ENCODE peak calls at places on chromosomes 2 and 18, in five cellular contexts. One of them, this sample, is unnamed. For H3K36me3, the result is how much of the 10 kb centered on the place peaks cover.

GRCh38 chr2:213004197-213004821 is 147.1 kb downstream of the IKZF2 start:
- DNase-seq in CD8-positive, alpha-beta memory T cell: no peak
- DNase-seq in astrocyte: no peak
- DNase-seq in SJSA1: no peak
- DNase-seq in CD8-positive, alpha-beta T cell: no peak
- DNase-seq in this sample: no peak

GRCh38 chr2:1972428-1972827 is 228.1 kb upstream of the PXDN start:
- DNase-seq in CD8-positive, alpha-beta memory T cell: no peak
- DNase-seq in astrocyte: peak
- DNase-seq in SJSA1: no peak
- DNase-seq in CD8-positive, alpha-beta T cell: no peak
- DNase-seq in this sample: no peak

GRCh38 chr2:84257871-84258270 is 201.2 kb downstream of the SUCLG1 start:
- DNase-seq in CD8-positive, alpha-beta memory T cell: no peak
- DNase-seq in astrocyte: no peak
- DNase-seq in SJSA1: no peak
- DNase-seq in CD8-positive, alpha-beta T cell: no peak
- DNase-seq in this sample: no peak

GRCh38 chr2:70626254-70626990 is 72.8 kb upstream of the TGFA start:
- DNase-seq in CD8-positive, alpha-beta memory T cell: no peak
- DNase-seq in astrocyte: no peak
- DNase-seq in SJSA1: no peak
- DNase-seq in CD8-positive, alpha-beta T cell: no peak
- DNase-seq in this sample: no peak

GRCh38 chr2:48529676-48530032 is 300 bp upstream of the STON1 start:
- DNase-seq in CD8-positive, alpha-beta memory T cell: no peak
- DNase-seq in astrocyte: no peak
- DNase-seq in SJSA1: no peak
- DNase-seq in CD8-positive, alpha-beta T cell: no peak
- DNase-seq in this sample: no peak

GRCh38 chr2:98175811-98176210 is 88.8 kb downstream of the VWA3B start:
- DNase-seq in CD8-positive, alpha-beta memory T cell: no peak
- DNase-seq in astrocyte: no peak
- DNase-seq in SJSA1: no peak
- DNase-seq in CD8-positive, alpha-beta T cell: no peak
- DNase-seq in this sample: no peak

GRCh38 chr2:26238301-26238958 is 6.0 kb downstream of the HADHA start:
- DNase-seq in CD8-positive, alpha-beta memory T cell: no peak
- DNase-seq in astrocyte: no peak
- DNase-seq in SJSA1: no peak
- DNase-seq in CD8-positive, alpha-beta T cell: no peak
- DNase-seq in this sample: peak

GRCh38 chr2:105102963-105103421 is 65.1 kb downstream of the MRPS9 start:
- DNase-seq in CD8-positive, alpha-beta memory T cell: no peak
- DNase-seq in astrocyte: peak
- DNase-seq in SJSA1: peak
- DNase-seq in CD8-positive, alpha-beta T cell: no peak
- DNase-seq in this sample: peak

GRCh38 chr18:78978336-78979057 is 1.1 kb upstream of the SALL3 start:
- DNase-seq in CD8-positive, alpha-beta memory T cell: no peak
- DNase-seq in astrocyte: no peak
- DNase-seq in SJSA1: no peak
- DNase-seq in CD8-positive, alpha-beta T cell: no peak
- DNase-seq in this sample: no peak

GRCh38 chr2:172647439-172647838 is 88.2 kb upstream of the RAPGEF4 start:
- DNase-seq in CD8-positive, alpha-beta memory T cell: no peak
- DNase-seq in astrocyte: peak
- DNase-seq in SJSA1: no peak
- DNase-seq in CD8-positive, alpha-beta T cell: no peak
- DNase-seq in this sample: no peak

GRCh38 chr2:128425731-128426620 is 107.3 kb upstream of the HS6ST1 start:
- DNase-seq in CD8-positive, alpha-beta memory T cell: no peak
- DNase-seq in astrocyte: peak
- DNase-seq in SJSA1: peak
- DNase-seq in CD8-positive, alpha-beta T cell: no peak
- DNase-seq in this sample: no peak

GRCh38 chr2:204282081-204282480 is 263.2 kb upstream of the PARD3B start:
- DNase-seq in CD8-positive, alpha-beta memory T cell: no peak
- DNase-seq in astrocyte: no peak
- DNase-seq in SJSA1: no peak
- DNase-seq in CD8-positive, alpha-beta T cell: no peak
- DNase-seq in this sample: no peak

GRCh38 chr18:57301573-57302230 is 50.7 kb upstream of the ST8SIA3 start:
- DNase-seq in CD8-positive, alpha-beta memory T cell: no peak
- DNase-seq in astrocyte: no peak
- DNase-seq in SJSA1: no peak
- DNase-seq in CD8-positive, alpha-beta T cell: no peak
- DNase-seq in this sample: no peak

GRCh38 chr2:127197475-127198385 is 22.4 kb downstream of the CYP27C1 start:
- DNase-seq in CD8-positive, alpha-beta memory T cell: peak
- DNase-seq in astrocyte: peak
- DNase-seq in SJSA1: peak
- DNase-seq in CD8-positive, alpha-beta T cell: peak
- DNase-seq in this sample: no peak

GRCh38 chr2:176461098-176461497 is 191.9 kb downstream of the MTX2 start:
- DNase-seq in CD8-positive, alpha-beta memory T cell: no peak
- DNase-seq in astrocyte: peak
- DNase-seq in SJSA1: peak
- DNase-seq in CD8-positive, alpha-beta T cell: no peak
- DNase-seq in this sample: no peak

GRCh38 chr2:84214455-84214854 is 244.6 kb downstream of the SUCLG1 start:
- DNase-seq in CD8-positive, alpha-beta memory T cell: no peak
- DNase-seq in astrocyte: no peak
- DNase-seq in SJSA1: no peak
- DNase-seq in CD8-positive, alpha-beta T cell: no peak
- DNase-seq in this sample: no peak

GRCh38 chr2:46857871-46858696 is 57.5 kb downstream of the MCFD2 start:
- DNase-seq in CD8-positive, alpha-beta memory T cell: no peak
- DNase-seq in astrocyte: peak
- DNase-seq in SJSA1: peak
- DNase-seq in CD8-positive, alpha-beta T cell: no peak
- DNase-seq in this sample: peak

GRCh38 chr2:241201445-241202267 is 13.2 kb downstream of the ANO7 start:
- DNase-seq in CD8-positive, alpha-beta memory T cell: no peak
- DNase-seq in astrocyte: no peak
- DNase-seq in SJSA1: no peak
- DNase-seq in CD8-positive, alpha-beta T cell: no peak
- DNase-seq in this sample: no peak

GRCh38 chr2:194842871-194843270 is 814.2 kb upstream of the SLC39A10 start:
- DNase-seq in CD8-positive, alpha-beta memory T cell: no peak
- DNase-seq in astrocyte: no peak
- DNase-seq in SJSA1: no peak
- DNase-seq in CD8-positive, alpha-beta T cell: no peak
- DNase-seq in this sample: no peak

GRCh38 chr2:18988557-18989232 is 369.7 kb downstream of the OSR1 start:
- DNase-seq in CD8-positive, alpha-beta memory T cell: no peak
- DNase-seq in astrocyte: peak
- DNase-seq in SJSA1: no peak
- DNase-seq in CD8-positive, alpha-beta T cell: no peak
- DNase-seq in this sample: peak

GRCh38 chr2:12555012-12555645 is 161.6 kb upstream of the TRIB2 start:
- DNase-seq in CD8-positive, alpha-beta memory T cell: no peak
- DNase-seq in astrocyte: peak
- DNase-seq in SJSA1: peak
- DNase-seq in CD8-positive, alpha-beta T cell: no peak
- DNase-seq in this sample: peak

GRCh38 chr2:172734711-172735645 is 667 bp upstream of the RAPGEF4 start:
- DNase-seq in CD8-positive, alpha-beta memory T cell: no peak
- DNase-seq in astrocyte: no peak
- DNase-seq in SJSA1: no peak
- DNase-seq in CD8-positive, alpha-beta T cell: no peak
- DNase-seq in this sample: peak

GRCh38 chr2:236516708-236517107 is 52.9 kb upstream of the ACKR3 start:
- DNase-seq in CD8-positive, alpha-beta memory T cell: no peak
- DNase-seq in astrocyte: no peak
- DNase-seq in SJSA1: no peak
- DNase-seq in CD8-positive, alpha-beta T cell: no peak
- DNase-seq in this sample: no peak

GRCh38 chr2:177239934-177240600 is 24.5 kb downstream of the NFE2L2 start:
- DNase-seq in CD8-positive, alpha-beta memory T cell: no peak
- DNase-seq in astrocyte: peak
- DNase-seq in SJSA1: no peak
- DNase-seq in CD8-positive, alpha-beta T cell: no peak
- DNase-seq in this sample: no peak

GRCh38 chr2:227325824-227326195 is 759 bp downstream of the MFF start:
- DNase-seq in CD8-positive, alpha-beta memory T cell: peak
- DNase-seq in astrocyte: peak
- DNase-seq in SJSA1: peak
- DNase-seq in CD8-positive, alpha-beta T cell: no peak
- DNase-seq in this sample: peak

GRCh38 chr2:13015941-13016340 is 299.2 kb downstream of the TRIB2 start:
- DNase-seq in CD8-positive, alpha-beta memory T cell: no peak
- DNase-seq in astrocyte: no peak
- DNase-seq in SJSA1: no peak
- DNase-seq in CD8-positive, alpha-beta T cell: no peak
- DNase-seq in this sample: no peak

GRCh38 chr2:53235836-53236582 is 531.6 kb upstream of the CHAC2 start:
- DNase-seq in CD8-positive, alpha-beta memory T cell: no peak
- DNase-seq in astrocyte: peak
- DNase-seq in SJSA1: no peak
- DNase-seq in CD8-positive, alpha-beta T cell: no peak
- DNase-seq in this sample: no peak

DNA sequence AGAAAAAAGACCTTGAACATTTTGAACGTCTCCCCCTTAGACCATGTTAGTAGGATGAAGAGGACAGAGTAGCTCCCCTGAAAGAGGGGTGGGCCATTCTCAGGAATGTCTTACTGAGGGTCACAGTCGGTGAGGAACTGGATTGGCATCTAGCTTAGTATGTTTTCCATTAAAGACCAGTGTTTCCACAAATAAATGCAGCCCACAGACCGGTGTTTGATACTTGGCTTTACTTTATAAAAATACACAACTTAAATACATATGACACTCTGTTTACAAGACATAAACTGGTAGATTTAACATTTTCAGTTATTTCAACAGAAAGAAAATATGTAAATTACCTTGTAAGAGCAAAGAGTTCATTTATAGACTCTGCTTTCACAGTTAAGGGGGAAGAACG is 23.4 kb upstream of the ADCY3 start:
- DNase-seq in CD8-positive, alpha-beta memory T cell: no peak
- DNase-seq in astrocyte: no peak
- DNase-seq in SJSA1: no peak
- DNase-seq in CD8-positive, alpha-beta T cell: no peak
- DNase-seq in this sample: no peak
- H3K4me3 ChIP-seq in CD8-positive, alpha-beta memory T cell: no peak
- H3K4me3 ChIP-seq in astrocyte: no peak
- H3K4me3 ChIP-seq in SJSA1: no peak
- H3K4me3 ChIP-seq in CD8-positive, alpha-beta T cell: no peak
- H3K4me3 ChIP-seq in this sample: no peak

GRCh38 chr2:238182362-238182761 is 21.1 kb downstream of the ILKAP start:
- DNase-seq in CD8-positive, alpha-beta memory T cell: no peak
- DNase-seq in astrocyte: no peak
- DNase-seq in SJSA1: no peak
- DNase-seq in CD8-positive, alpha-beta T cell: no peak
- DNase-seq in this sample: no peak
- H3K36me3 ChIP-seq in CD8-positive, alpha-beta memory T cell: half or more
- H3K36me3 ChIP-seq in astrocyte: half or more
- H3K36me3 ChIP-seq in SJSA1: half or more
- H3K36me3 ChIP-seq in CD8-positive, alpha-beta T cell: half or more
- H3K36me3 ChIP-seq in this sample: half or more

GRCh38 chr18:74996055-74996454 is 212.9 kb downstream of the PTGR3 start:
- DNase-seq in CD8-positive, alpha-beta memory T cell: no peak
- DNase-seq in astrocyte: no peak
- DNase-seq in SJSA1: no peak
- DNase-seq in CD8-positive, alpha-beta T cell: no peak
- DNase-seq in this sample: no peak
- H3K4me3 ChIP-seq in CD8-positive, alpha-beta memory T cell: no peak
- H3K4me3 ChIP-seq in astrocyte: no peak
- H3K4me3 ChIP-seq in SJSA1: no peak
- H3K4me3 ChIP-seq in CD8-positive, alpha-beta T cell: no peak
- H3K4me3 ChIP-seq in this sample: no peak

DNA sequence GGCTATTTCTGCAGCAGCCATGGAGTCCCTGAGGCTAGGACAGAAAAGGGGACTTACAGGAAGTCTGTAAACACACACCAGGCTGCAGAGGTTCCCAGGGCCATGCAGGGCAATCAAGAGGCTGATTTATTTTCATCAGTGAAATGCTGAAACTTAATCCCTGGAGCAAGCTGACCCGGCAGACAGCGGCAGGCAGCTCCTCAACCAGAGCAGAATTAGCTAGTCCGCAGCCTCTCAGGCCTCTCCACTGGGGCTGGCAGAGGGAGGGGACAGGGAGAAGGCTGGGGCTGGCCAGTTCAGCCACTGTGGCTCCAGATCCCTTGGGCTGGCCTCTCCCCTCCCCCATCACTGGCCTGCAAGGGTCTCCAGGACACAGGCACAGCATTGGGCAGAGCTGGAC is 136.3 kb downstream of the TNS1 start:
- DNase-seq in CD8-positive, alpha-beta memory T cell: no peak
- DNase-seq in astrocyte: no peak
- DNase-seq in SJSA1: no peak
- DNase-seq in CD8-positive, alpha-beta T cell: no peak
- DNase-seq in this sample: no peak
- H3K36me3 ChIP-seq in CD8-positive, alpha-beta memory T cell: under half
- H3K36me3 ChIP-seq in astrocyte: half or more
- H3K36me3 ChIP-seq in SJSA1: under half
- H3K36me3 ChIP-seq in CD8-positive, alpha-beta T cell: under half
- H3K36me3 ChIP-seq in this sample: half or more

GRCh38 chr18:32804126-32804888 is 31.5 kb upstream of the KLHL14 start:
- DNase-seq in CD8-positive, alpha-beta memory T cell: no peak
- DNase-seq in astrocyte: no peak
- DNase-seq in SJSA1: no peak
- DNase-seq in CD8-positive, alpha-beta T cell: no peak
- DNase-seq in this sample: no peak
- H3K4me3 ChIP-seq in CD8-positive, alpha-beta memory T cell: no peak
- H3K4me3 ChIP-seq in astrocyte: no peak
- H3K4me3 ChIP-seq in SJSA1: no peak
- H3K4me3 ChIP-seq in CD8-positive, alpha-beta T cell: no peak
- H3K4me3 ChIP-seq in this sample: no peak

DNA sequence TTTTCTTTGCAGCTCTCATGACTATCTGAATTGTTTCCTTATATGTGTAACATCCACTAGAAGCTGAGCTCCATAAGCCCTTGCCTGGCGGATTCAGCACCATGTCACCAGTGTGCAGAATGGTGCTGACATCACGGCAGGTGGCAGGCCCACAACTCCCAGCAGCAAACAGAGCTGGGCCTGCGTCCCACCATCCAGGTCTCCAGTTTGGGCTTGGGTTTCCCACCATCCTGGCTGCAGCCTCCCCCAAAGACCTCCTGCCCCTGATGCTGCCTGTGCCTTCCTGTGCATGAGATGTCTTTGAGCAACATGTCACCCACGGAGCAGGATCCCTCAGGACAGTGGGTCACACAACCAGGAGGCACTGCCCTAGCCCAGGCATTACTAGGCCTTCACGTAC is 113.1 kb downstream of the TNS1 start:
- DNase-seq in CD8-positive, alpha-beta memory T cell: no peak
- DNase-seq in astrocyte: no peak
- DNase-seq in SJSA1: no peak
- DNase-seq in CD8-positive, alpha-beta T cell: no peak
- DNase-seq in this sample: no peak
- H3K36me3 ChIP-seq in CD8-positive, alpha-beta memory T cell: under half
- H3K36me3 ChIP-seq in astrocyte: half or more
- H3K36me3 ChIP-seq in SJSA1: half or more
- H3K36me3 ChIP-seq in CD8-positive, alpha-beta T cell: under half
- H3K36me3 ChIP-seq in this sample: half or more